ENCODE peak calls at places on chromosomes 13 and 19, in five cellular contexts. I, K, V, N and W are unnamed samples. For H3K9me3, the result is how much of the 10 kb centered on the place peaks cover.

GRCh38 chr13:60164490-60164889 is 762 bp upstream of the DIAPH3 start:
- DNase-seq in K (no peak), V (no peak), I (no peak), N (no peak), W (no peak)

GRCh38 chr13:80168089-80168850 is 172.7 kb downstream of the SPRY2 start:
- DNase-seq in V (no peak), I (no peak), K (no peak), N (no peak), W (no peak)

GRCh38 chr19:17677002-17677401 is 11.2 kb downstream of the UNC13A start:
- DNase-seq in V (no peak), K (no peak), I (no peak), N (no peak), W (no peak)

GRCh38 chr19:29478578-29479565 is 46.9 kb upstream of the VSTM2B start:
- DNase-seq in N (no peak), I (no peak), V (no peak), K (no peak), W (no peak)

GRCh38 chr13:52371736-52372247 is 34.2 kb downstream of the THSD1 start:
- DNase-seq in V (no peak), I (no peak), N (no peak), K (no peak), W (no peak)

GRCh38 chr19:3610745-3611717 is 4.4 kb upstream of the TBXA2R start:
- DNase-seq in K (no peak), V (no peak), I (no peak), N (peak), W (no peak)

GRCh38 chr13:36850790-36851438 is 31.9 kb downstream of the RFXAP start:
- DNase-seq in K (no peak), N (no peak), V (no peak), I (no peak), W (no peak)

GRCh38 chr13:114166381-114167131 is 12.5 kb upstream of the CFAP97D2 start:
- DNase-seq in I (peak), N (peak), K (peak), V (no peak), W (no peak)

GRCh38 chr19:48614436-48615144 is at the start of gene FAM83E:
- DNase-seq in K (no peak), I (no peak), V (no peak), N (no peak), W (no peak)

GRCh38 chr13:44507639-44508038 is 68.5 kb downstream of the TSC22D1 start:
- DNase-seq in K (no peak), N (no peak), V (no peak), I (no peak), W (no peak)

GRCh38 chr13:87878706-87879105 is 207.5 kb downstream of the SLITRK5 start:
- DNase-seq in I (no peak), V (no peak), K (no peak), N (no peak), W (no peak)

GRCh38 chr13:36819811-36820140 is 754 bp downstream of the RFXAP start:
- DNase-seq in V (no peak), N (no peak), I (no peak), K (no peak), W (no peak)

GRCh38 chr13:108220042-108220441 is 1.9 kb downstream of the ABHD13 start:
- DNase-seq in V (no peak), N (no peak), K (no peak), I (no peak), W (no peak)

GRCh38 chr19:47863514-47863936 is 4.5 kb downstream of the TPRX2 start:
- DNase-seq in K (peak), I (peak), N (peak), V (peak), W (peak)

GRCh38 chr19:27974082-27974513 is 1238.9 kb downstream of the UQCRFS1 start:
- DNase-seq in I (no peak), N (no peak), V (no peak), K (no peak), W (no peak)

GRCh38 chr13:85512421-85512820 is 286.8 kb downstream of the SLITRK6 start:
- DNase-seq in K (no peak), V (no peak), I (no peak), N (no peak), W (no peak)

GRCh38 chr13:44050450-44051063 is 170.9 kb downstream of the LACC1 start:
- DNase-seq in V (no peak), I (no peak), N (no peak), K (no peak), W (no peak)

GRCh38 chr13:80082396-80083096 is 258.4 kb downstream of the SPRY2 start:
- DNase-seq in V (no peak), K (no peak), N (no peak), I (no peak), W (no peak)

GRCh38 chr19:23415561-23416191 is 20.4 kb upstream of the ZNF91 start:
- DNase-seq in K (peak), I (no peak), V (no peak), N (peak), W (no peak)

DNA sequence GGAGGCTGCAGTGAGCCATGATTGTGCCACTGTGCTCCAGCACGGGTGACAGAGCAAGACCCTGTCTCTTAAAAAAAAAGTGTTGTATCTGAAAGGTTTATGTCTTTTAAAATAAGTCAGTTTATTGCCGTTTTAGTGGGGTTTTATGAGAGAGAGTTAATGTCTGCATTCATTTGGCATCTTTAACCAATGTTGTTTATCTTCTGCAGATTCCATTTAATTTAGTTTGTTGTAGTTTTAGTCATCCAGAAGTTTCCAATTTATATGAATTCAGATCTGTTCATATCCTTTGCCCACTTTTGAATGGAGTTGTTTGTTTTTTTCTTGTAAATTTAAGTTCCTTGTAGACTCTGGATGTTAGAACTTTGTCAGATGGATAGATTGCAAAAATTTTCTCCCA is 36.7 kb upstream of the LPAR6 start:
- DNase-seq in I (no peak), N (no peak), V (no peak), K (no peak), W (no peak)
- H3K27ac ChIP-seq in I (peak), N (no peak), V (no peak), K (no peak), W (no peak)

DNA sequence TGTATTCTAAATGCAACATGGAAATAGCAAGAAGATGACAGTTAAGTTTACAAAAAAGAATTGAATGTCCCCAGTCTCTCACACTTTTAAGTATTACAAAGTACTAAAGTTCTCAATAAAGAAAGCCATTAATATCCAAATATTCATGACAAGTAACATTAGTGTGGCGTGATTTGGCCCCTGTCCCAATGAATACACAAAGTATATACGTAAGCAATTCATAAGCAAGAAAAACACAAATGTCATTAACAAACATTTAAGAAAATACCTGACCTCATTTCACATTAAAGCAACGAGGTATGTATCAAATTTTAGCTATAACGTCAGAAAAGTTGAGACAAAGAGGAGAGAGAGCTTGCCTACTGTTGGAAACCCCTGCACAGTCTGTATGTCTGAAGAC is 241.9 kb upstream of the IRS2 start:
- DNase-seq in V (no peak), N (no peak), I (no peak), K (no peak), W (no peak)
- H3K4me3 ChIP-seq in V (no peak), N (no peak), I (no peak), K (no peak), W (no peak)

GRCh38 chr13:105485061-105485460 is 1050.4 kb downstream of the EFNB2 start:
- DNase-seq in I (no peak), V (no peak), N (no peak), K (no peak), W (no peak)
- H3K9me3 ChIP-seq in I (under half), V (under half), N (under half), K (under half), W (under half)

GRCh38 chr13:99361197-99361596 is 54.0 kb upstream of the GPR183 start:
- DNase-seq in K (no peak), V (no peak), N (no peak), I (no peak), W (no peak)
- H3K27ac ChIP-seq in K (no peak), V (no peak), N (no peak), I (no peak), W (no peak)

GRCh38 chr13:27257233-27257568 is 5.8 kb downstream of the RPL21 start:
- DNase-seq in I (no peak), N (no peak), V (no peak), K (no peak), W (no peak)
- H3K4me3 ChIP-seq in I (no peak), N (no peak), V (no peak), K (no peak), W (no peak)